ENCODE peak calls at places on chromosomes 11 and 22, in five cellular contexts. One of them, this sample, is unnamed.

GRCh38 chr11:83713701-83714100 is 427.5 kb upstream of the CCDC90B start:
- DNase-seq in prostate gland: no peak
- DNase-seq in HCT116: no peak
- DNase-seq in thyroid gland: peak
- DNase-seq in A549: no peak
- DNase-seq in this sample: no peak

GRCh38 chr11:102436546-102436945 is 16.0 kb downstream of the TMEM123 start:
- DNase-seq in HCT116: no peak
- DNase-seq in thyroid gland: no peak
- DNase-seq in prostate gland: no peak
- DNase-seq in A549: no peak
- DNase-seq in this sample: no peak

GRCh38 chr22:20758688-20759087 is 15.2 kb upstream of the SERPIND1 start:
- DNase-seq in A549: peak
- DNase-seq in thyroid gland: no peak
- DNase-seq in prostate gland: no peak
- DNase-seq in HCT116: no peak
- DNase-seq in this sample: no peak

GRCh38 chr11:109960831-109961230 is 132.4 kb upstream of the ZC3H12C start:
- DNase-seq in thyroid gland: peak
- DNase-seq in A549: no peak
- DNase-seq in HCT116: no peak
- DNase-seq in prostate gland: no peak
- DNase-seq in this sample: no peak

GRCh38 chr22:43789452-43789851 is 22.7 kb downstream of the EFCAB6 start:
- DNase-seq in HCT116: no peak
- DNase-seq in prostate gland: no peak
- DNase-seq in thyroid gland: peak
- DNase-seq in A549: peak
- DNase-seq in this sample: no peak

GRCh38 chr11:11813288-11813962 is 28.3 kb upstream of the USP47 start:
- DNase-seq in HCT116: peak
- DNase-seq in prostate gland: no peak
- DNase-seq in thyroid gland: no peak
- DNase-seq in A549: peak
- DNase-seq in this sample: no peak

GRCh38 chr11:36249271-36249670 is 40.0 kb downstream of the COMMD9 start:
- DNase-seq in A549: no peak
- DNase-seq in prostate gland: no peak
- DNase-seq in HCT116: no peak
- DNase-seq in thyroid gland: no peak
- DNase-seq in this sample: no peak

GRCh38 chr11:20762112-20762511 is 92.7 kb downstream of the NELL1 start:
- DNase-seq in thyroid gland: no peak
- DNase-seq in prostate gland: no peak
- DNase-seq in A549: no peak
- DNase-seq in HCT116: no peak
- DNase-seq in this sample: no peak

GRCh38 chr22:37739611-37740049 is 42.8 kb downstream of the TRIOBP start:
- DNase-seq in HCT116: no peak
- DNase-seq in thyroid gland: no peak
- DNase-seq in A549: no peak
- DNase-seq in prostate gland: no peak
- DNase-seq in this sample: no peak

GRCh38 chr22:37626144-37626543 is 13.3 kb upstream of the SH3BP1 start:
- DNase-seq in HCT116: no peak
- DNase-seq in prostate gland: peak
- DNase-seq in thyroid gland: no peak
- DNase-seq in A549: no peak
- DNase-seq in this sample: no peak

GRCh38 chr11:90380206-90380605 is 157.4 kb upstream of the CHORDC1 start:
- DNase-seq in A549: no peak
- DNase-seq in prostate gland: no peak
- DNase-seq in thyroid gland: no peak
- DNase-seq in HCT116: no peak
- DNase-seq in this sample: no peak

GRCh38 chr22:20151276-20151588 is 377 bp upstream of the CCDC188 start:
- DNase-seq in thyroid gland: no peak
- DNase-seq in A549: no peak
- DNase-seq in HCT116: no peak
- DNase-seq in prostate gland: no peak
- DNase-seq in this sample: no peak

GRCh38 chr11:44094260-44094868 is 1.1 kb upstream of the EXT2 start:
- DNase-seq in A549: peak
- DNase-seq in HCT116: peak
- DNase-seq in thyroid gland: peak
- DNase-seq in prostate gland: peak
- DNase-seq in this sample: peak

GRCh38 chr22:24445481-24446290 is 18.3 kb downstream of the ADORA2A start:
- DNase-seq in thyroid gland: no peak
- DNase-seq in A549: no peak
- DNase-seq in HCT116: no peak
- DNase-seq in prostate gland: no peak
- DNase-seq in this sample: no peak

GRCh38 chr22:45090364-45090960 is 73.3 kb upstream of the NUP50 start:
- DNase-seq in HCT116: no peak
- DNase-seq in A549: peak
- DNase-seq in thyroid gland: no peak
- DNase-seq in prostate gland: no peak
- DNase-seq in this sample: no peak

GRCh38 chr11:134345237-134345550 is 13.4 kb downstream of the GLB1L2 start:
- DNase-seq in HCT116: no peak
- DNase-seq in A549: no peak
- DNase-seq in thyroid gland: no peak
- DNase-seq in prostate gland: no peak
- DNase-seq in this sample: no peak

GRCh38 chr11:223921-224320 is 12.2 kb downstream of the SIRT3 start:
- DNase-seq in prostate gland: no peak
- DNase-seq in A549: no peak
- DNase-seq in HCT116: no peak
- DNase-seq in thyroid gland: no peak
- DNase-seq in this sample: no peak

GRCh38 chr22:24146190-24146616 is 35.1 kb upstream of the SUSD2 start:
- DNase-seq in HCT116: no peak
- DNase-seq in prostate gland: peak
- DNase-seq in thyroid gland: peak
- DNase-seq in A549: peak
- DNase-seq in this sample: no peak

GRCh38 chr11:27865105-27865504 is 164.8 kb upstream of the BDNF start:
- DNase-seq in HCT116: no peak
- DNase-seq in prostate gland: no peak
- DNase-seq in A549: no peak
- DNase-seq in thyroid gland: no peak
- DNase-seq in this sample: no peak

GRCh38 chr22:43826142-43827093 is 14.3 kb upstream of the EFCAB6 start:
- DNase-seq in HCT116: no peak
- DNase-seq in prostate gland: no peak
- DNase-seq in thyroid gland: no peak
- DNase-seq in A549: peak
- DNase-seq in this sample: no peak

GRCh38 chr11:73139476-73140198 is 2.5 kb downstream of the FCHSD2 start:
- DNase-seq in prostate gland: no peak
- DNase-seq in A549: peak
- DNase-seq in HCT116: no peak
- DNase-seq in thyroid gland: no peak
- DNase-seq in this sample: no peak

GRCh38 chr22:19658967-19659804 is 55.1 kb upstream of the SEPTIN5 start:
- DNase-seq in A549: no peak
- DNase-seq in thyroid gland: no peak
- DNase-seq in prostate gland: no peak
- DNase-seq in HCT116: no peak
- DNase-seq in this sample: no peak

GRCh38 chr11:24598636-24599035 is 101.8 kb downstream of the LUZP2 start:
- DNase-seq in A549: no peak
- DNase-seq in thyroid gland: no peak
- DNase-seq in prostate gland: no peak
- DNase-seq in HCT116: no peak
- DNase-seq in this sample: no peak

GRCh38 chr11:94708642-94709041 is 59.5 kb upstream of the AMOTL1 start:
- DNase-seq in prostate gland: peak
- DNase-seq in thyroid gland: no peak
- DNase-seq in HCT116: no peak
- DNase-seq in A549: no peak
- DNase-seq in this sample: no peak

GRCh38 chr22:21054714-21055563 is 9.2 kb downstream of the LRRC74B start:
- DNase-seq in prostate gland: no peak
- DNase-seq in A549: no peak
- DNase-seq in thyroid gland: no peak
- DNase-seq in HCT116: no peak
- DNase-seq in this sample: no peak

GRCh38 chr11:67500818-67501584 is 4.2 kb downstream of the PITPNM1 start:
- DNase-seq in HCT116: no peak
- DNase-seq in A549: no peak
- DNase-seq in thyroid gland: no peak
- DNase-seq in prostate gland: no peak
- DNase-seq in this sample: no peak

GRCh38 chr11:27246925-27247324 is 116.1 kb downstream of the CCDC34 start:
- DNase-seq in A549: no peak
- DNase-seq in HCT116: no peak
- DNase-seq in thyroid gland: no peak
- DNase-seq in prostate gland: no peak
- DNase-seq in this sample: no peak

GRCh38 chr22:38429460-38430128 is 25.4 kb downstream of the KCNJ4 start:
- DNase-seq in thyroid gland: no peak
- DNase-seq in HCT116: no peak
- DNase-seq in prostate gland: no peak
- DNase-seq in A549: no peak
- DNase-seq in this sample: no peak

GRCh38 chr11:37184371-37184770 is 586.3 kb upstream of the RAG2 start:
- DNase-seq in thyroid gland: no peak
- DNase-seq in HCT116: no peak
- DNase-seq in A549: no peak
- DNase-seq in prostate gland: no peak
- DNase-seq in this sample: no peak

GRCh38 chr22:21628386-21629261 is 1.2 kb downstream of the YDJC start:
- DNase-seq in HCT116: no peak
- DNase-seq in A549: no peak
- DNase-seq in thyroid gland: no peak
- DNase-seq in prostate gland: no peak
- DNase-seq in this sample: no peak

GRCh38 chr11:22666700-22667439 is 459 bp downstream of the GAS2 start:
- DNase-seq in A549: no peak
- DNase-seq in prostate gland: peak
- DNase-seq in thyroid gland: peak
- DNase-seq in HCT116: no peak
- DNase-seq in this sample: no peak

GRCh38 chr22:26907366-26907765 is 250.0 kb downstream of the MIAT start:
- DNase-seq in HCT116: no peak
- DNase-seq in A549: no peak
- DNase-seq in prostate gland: no peak
- DNase-seq in thyroid gland: no peak
- DNase-seq in this sample: no peak
- TF ChIP-seq POLR2A in HCT116: no peak
- TF ChIP-seq POLR2A in A549: no peak
- TF ChIP-seq POLR2A in prostate gland: no peak
- TF ChIP-seq POLR2A in thyroid gland: no peak
- TF ChIP-seq POLR2A in this sample: no peak

GRCh38 chr11:125955856-125956255 is 10.0 kb downstream of the VSIG10L2 start:
- DNase-seq in A549: no peak
- DNase-seq in HCT116: no peak
- DNase-seq in prostate gland: no peak
- DNase-seq in thyroid gland: no peak
- DNase-seq in this sample: no peak
- TF ChIP-seq POLR2A in A549: no peak
- TF ChIP-seq POLR2A in HCT116: no peak
- TF ChIP-seq POLR2A in prostate gland: no peak
- TF ChIP-seq POLR2A in thyroid gland: no peak
- TF ChIP-seq POLR2A in this sample: no peak

GRCh38 chr22:46726066-46726985 is 11.7 kb downstream of the CERK start:
- DNase-seq in A549: no peak
- DNase-seq in prostate gland: no peak
- DNase-seq in thyroid gland: no peak
- DNase-seq in HCT116: no peak
- DNase-seq in this sample: no peak

GRCh38 chr22:46726986-46727317 is 11.1 kb downstream of the CERK start:
- DNase-seq in prostate gland: no peak
- DNase-seq in A549: no peak
- DNase-seq in thyroid gland: no peak
- DNase-seq in HCT116: no peak
- DNase-seq in this sample: no peak

GRCh38 chr22:46725096-46725495 is 13.0 kb downstream of the CERK start:
- DNase-seq in A549: no peak
- DNase-seq in HCT116: no peak
- DNase-seq in thyroid gland: no peak
- DNase-seq in prostate gland: no peak
- DNase-seq in this sample: no peak

GRCh38 chr22:46728470-46728869 is 9.6 kb downstream of the CERK start:
- DNase-seq in prostate gland: no peak
- DNase-seq in HCT116: no peak
- DNase-seq in thyroid gland: no peak
- DNase-seq in A549: no peak
- DNase-seq in this sample: no peak

DNA sequence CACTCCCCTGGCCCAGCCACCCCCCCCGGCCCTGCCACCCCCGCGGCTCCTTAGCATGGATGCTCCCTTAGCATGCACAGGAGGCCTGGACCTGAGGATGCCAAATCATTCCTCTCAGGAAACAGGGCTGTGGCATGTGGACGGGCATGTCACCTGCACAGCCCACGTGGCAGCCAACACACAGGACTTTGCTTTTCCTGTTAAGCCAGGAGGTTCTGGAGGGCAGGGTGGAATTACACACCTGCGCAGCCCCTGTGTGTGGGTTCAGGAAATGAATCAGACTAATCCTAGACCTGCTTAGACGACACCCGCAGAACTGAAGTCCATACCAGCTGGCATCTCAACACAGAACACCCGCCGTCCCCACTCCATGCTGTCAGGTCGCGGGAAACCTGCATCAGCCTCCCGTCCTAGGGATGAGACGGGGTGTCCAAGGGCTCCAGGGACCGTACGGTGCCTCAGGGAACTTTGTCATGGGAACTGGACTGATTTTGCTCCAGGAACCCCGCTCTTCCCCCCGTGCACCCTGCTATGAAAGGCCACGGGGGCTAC is 10.2 kb downstream of the CERK start:
- DNase-seq in thyroid gland: no peak
- DNase-seq in HCT116: no peak
- DNase-seq in A549: no peak
- DNase-seq in prostate gland: no peak
- DNase-seq in this sample: no peak
- TF ChIP-seq POLR2A in thyroid gland: no peak
- TF ChIP-seq POLR2A in HCT116: no peak
- TF ChIP-seq POLR2A in A549: no peak
- TF ChIP-seq POLR2A in prostate gland: no peak
- TF ChIP-seq POLR2A in this sample: no peak

GRCh38 chr22:27800250-27801131 is 1.1 kb downstream of the MN1 start:
- DNase-seq in prostate gland: no peak
- DNase-seq in thyroid gland: peak
- DNase-seq in A549: no peak
- DNase-seq in HCT116: no peak
- DNase-seq in this sample: no peak
- TF ChIP-seq POLR2A in prostate gland: no peak
- TF ChIP-seq POLR2A in thyroid gland: no peak
- TF ChIP-seq POLR2A in A549: no peak
- TF ChIP-seq POLR2A in HCT116: no peak
- TF ChIP-seq POLR2A in this sample: no peak

GRCh38 chr11:65440831-65441499 is 18.4 kb downstream of the NEAT1 start:
- DNase-seq in thyroid gland: peak
- DNase-seq in A549: peak
- DNase-seq in prostate gland: peak
- DNase-seq in HCT116: no peak
- DNase-seq in this sample: no peak
- TF ChIP-seq POLR2A in thyroid gland: no peak
- TF ChIP-seq POLR2A in A549: no peak
- TF ChIP-seq POLR2A in prostate gland: no peak
- TF ChIP-seq POLR2A in HCT116: no peak
- TF ChIP-seq POLR2A in this sample: peak